ENCODE peak calls at places on chromosomes 6 and 20, in four cellular contexts. T is body of pancreas, P is PC-3, X is DND-41. Z is an unnamed sample. For H3K27me3 and H3K36me3, the result is how much of the 10 kb centered on the place peaks cover.

GRCh38 chr20:51511861-51512619 is 30.5 kb downstream of the NFATC2 start:
- DNase-seq in P (no peak), T (no peak), X (no peak), Z (no peak)

GRCh38 chr6:77123527-77123926 is 339.8 kb downstream of the HTR1B start:
- DNase-seq in X (no peak), P (no peak), T (no peak), Z (no peak)

GRCh38 chr20:46011631-46012482 is 3.1 kb downstream of the MMP9 start:
- DNase-seq in P (peak), X (peak), T (no peak), Z (peak)

GRCh38 chr6:150186129-150186898 is 43.5 kb downstream of the PPP1R14C start:
- DNase-seq in P (no peak), X (no peak), T (no peak), Z (no peak)

GRCh38 chr6:52642381-52642780 is 28.5 kb upstream of the TMEM14A start:
- DNase-seq in T (no peak), X (no peak), P (no peak), Z (no peak)

GRCh38 chr6:21479140-21479539 is 114.4 kb upstream of the SOX4 start:
- DNase-seq in X (no peak), T (peak), P (peak), Z (no peak)

GRCh38 chr6:93021235-93021909 is 398.0 kb downstream of the EPHA7 start:
- DNase-seq in P (no peak), X (no peak), T (no peak), Z (no peak)

GRCh38 chr6:82182756-82183155 is 64.8 kb downstream of the IBTK start:
- DNase-seq in P (no peak), X (no peak), T (no peak), Z (no peak)

GRCh38 chr20:59068534-59068933 is 25.9 kb upstream of the PRELID3B start:
- DNase-seq in P (no peak), T (no peak), X (no peak), Z (no peak)

GRCh38 chr6:2434116-2434515 is 188.7 kb upstream of the GMDS start:
- DNase-seq in P (peak), T (no peak), X (no peak), Z (no peak)

GRCh38 chr6:158599635-158600034 is 39.7 kb downstream of the TMEM181 start:
- DNase-seq in P (no peak), T (no peak), X (no peak), Z (no peak)

GRCh38 chr6:54428437-54428836 is 120.2 kb downstream of the TINAG start:
- DNase-seq in P (no peak), X (no peak), T (no peak), Z (peak)

GRCh38 chr6:153503810-153504209 is 372.7 kb upstream of the RGS17 start:
- DNase-seq in T (no peak), X (no peak), P (peak), Z (peak)

GRCh38 chr6:113699239-113699638 is 157.9 kb upstream of the MARCKS start:
- DNase-seq in P (no peak), T (no peak), X (no peak), Z (no peak)

GRCh38 chr6:87672641-87673040 is 29.4 kb downstream of the AKIRIN2 start:
- DNase-seq in X (no peak), T (no peak), P (no peak), Z (no peak)

GRCh38 chr20:23551786-23552185 is 16.5 kb downstream of the CST9L start:
- DNase-seq in X (no peak), P (no peak), T (no peak), Z (no peak)

GRCh38 chr6:169145476-169145875 is 108.2 kb downstream of the THBS2 start:
- DNase-seq in X (no peak), P (no peak), T (no peak), Z (no peak)

GRCh38 chr6:169141706-169142705 is 111.6 kb downstream of the THBS2 start:
- DNase-seq in P (no peak), T (peak), X (no peak), Z (no peak)

GRCh38 chr6:169144356-169144755 is 109.3 kb downstream of the THBS2 start:
- DNase-seq in X (no peak), T (no peak), P (no peak), Z (no peak)

GRCh38 chr6:169146536-169146935 is 107.1 kb downstream of the THBS2 start:
- DNase-seq in X (no peak), P (no peak), T (no peak), Z (no peak)

DNA sequence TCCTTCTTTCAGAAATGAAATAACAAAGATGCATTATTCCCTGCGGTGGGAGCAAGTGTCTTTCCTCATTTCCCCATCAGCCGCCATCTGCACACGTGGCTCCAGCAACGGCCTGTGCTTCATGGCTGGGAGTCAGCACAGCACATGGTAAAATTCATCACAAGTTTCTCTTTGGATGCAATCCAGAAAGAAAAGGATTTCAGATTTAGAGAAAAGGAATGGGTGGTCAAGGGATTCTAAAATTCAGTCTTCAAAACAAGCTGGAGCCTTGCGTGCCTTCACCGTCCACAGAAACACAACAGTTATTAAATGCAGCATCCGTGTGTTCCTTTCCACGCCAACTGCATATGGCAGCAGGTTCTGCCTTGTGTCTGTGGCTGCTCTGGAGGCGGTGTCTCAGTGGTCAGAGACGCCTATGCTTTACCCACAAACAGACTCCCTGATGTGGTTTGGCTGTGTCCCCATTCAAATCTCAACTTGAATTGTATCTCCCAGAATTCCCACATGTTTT is 107.6 kb downstream of the THBS2 start:
- DNase-seq in T (no peak), P (no peak), X (no peak), Z (no peak)
- H3K4me3 ChIP-seq in T (no peak), P (no peak), X (no peak), Z (no peak)

GRCh38 chr20:62475027-62475818 is 572 bp downstream of the GATA5 start:
- DNase-seq in P (no peak), X (no peak), T (no peak), Z (peak)

GRCh38 chr20:62474585-62475026 is 1.2 kb downstream of the GATA5 start:
- DNase-seq in P (no peak), X (no peak), T (no peak), Z (no peak)

GRCh38 chr20:62475819-62476073 is at the start of gene GATA5:
- DNase-seq in P (no peak), X (no peak), T (no peak), Z (peak)

GRCh38 chr20:62477669-62478450 is 2.1 kb upstream of the GATA5 start:
- DNase-seq in P (no peak), X (no peak), T (no peak), Z (peak)

GRCh38 chr20:62476074-62476838 is 461 bp upstream of the GATA5 start:
- DNase-seq in P (no peak), T (no peak), X (no peak), Z (no peak)
- H3K27me3 ChIP-seq in P (under half), T (under half), X (under half), Z (half or more)

GRCh38 chr20:62900692-62901584 is 25.4 kb downstream of the DIDO1 start:
- DNase-seq in T (peak), X (no peak), P (peak), Z (peak)
- H3K36me3 ChIP-seq in T (under half), X (half or more), P (under half), Z (under half)

GRCh38 chr20:3172126-3172932 is 1.0 kb downstream of the LZTS3 start:
- DNase-seq in T (no peak), X (no peak), P (no peak), Z (no peak)

GRCh38 chr20:3168829-3169590 is 4.3 kb downstream of the LZTS3 start:
- DNase-seq in P (no peak), X (no peak), T (no peak), Z (no peak)

GRCh38 chr20:3172933-3173581 is at the start of gene LZTS3:
- DNase-seq in T (peak), X (peak), P (peak), Z (peak)

GRCh38 chr20:3173582-3174441 is 463 bp upstream of the LZTS3 start:
- DNase-seq in P (peak), X (peak), T (peak), Z (peak)

GRCh38 chr20:3171391-3172125 is 1.8 kb downstream of the LZTS3 start:
- DNase-seq in P (no peak), T (no peak), X (no peak), Z (no peak)
- H3K4me3 ChIP-seq in P (no peak), T (no peak), X (no peak), Z (no peak)

DNA sequence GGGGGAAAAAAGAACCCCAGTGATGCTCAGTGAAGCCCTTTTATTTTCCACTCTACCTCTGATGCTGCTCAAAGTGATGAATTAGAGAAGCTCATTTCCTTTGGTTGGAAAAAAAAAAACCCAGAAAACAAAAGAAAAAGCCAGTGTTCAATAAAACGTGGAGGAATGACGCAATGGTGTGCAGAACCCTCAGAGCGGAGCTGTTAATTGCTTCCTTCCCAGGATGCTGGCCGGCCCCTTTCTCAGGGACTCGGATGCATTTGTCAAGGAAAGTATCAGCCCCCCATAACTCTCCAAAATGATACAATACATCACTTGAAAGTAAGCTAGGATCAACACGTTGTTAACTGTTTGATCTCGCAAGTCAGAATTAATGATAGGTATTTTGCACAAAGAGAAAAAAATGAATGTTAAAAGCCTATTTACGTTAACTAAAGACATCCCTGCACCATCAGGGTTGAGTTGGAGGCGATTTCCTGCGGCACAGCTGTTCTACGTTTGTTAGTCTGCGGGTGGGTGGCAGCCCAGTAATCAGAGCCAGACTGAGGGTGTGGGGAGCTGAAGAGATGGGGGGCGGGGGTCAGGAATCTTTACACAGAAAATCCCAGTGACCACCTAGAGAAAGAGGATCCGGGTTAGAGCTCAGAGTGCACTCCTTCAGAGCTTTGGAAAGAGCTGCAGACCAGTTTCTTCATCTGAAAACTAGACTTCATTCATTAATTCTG is 132.4 kb downstream of the BMP7 start:
- DNase-seq in T (no peak), X (no peak), P (no peak), Z (no peak)
- H3K27me3 ChIP-seq in T (under half), X (under half), P (half or more), Z (under half)

DNA sequence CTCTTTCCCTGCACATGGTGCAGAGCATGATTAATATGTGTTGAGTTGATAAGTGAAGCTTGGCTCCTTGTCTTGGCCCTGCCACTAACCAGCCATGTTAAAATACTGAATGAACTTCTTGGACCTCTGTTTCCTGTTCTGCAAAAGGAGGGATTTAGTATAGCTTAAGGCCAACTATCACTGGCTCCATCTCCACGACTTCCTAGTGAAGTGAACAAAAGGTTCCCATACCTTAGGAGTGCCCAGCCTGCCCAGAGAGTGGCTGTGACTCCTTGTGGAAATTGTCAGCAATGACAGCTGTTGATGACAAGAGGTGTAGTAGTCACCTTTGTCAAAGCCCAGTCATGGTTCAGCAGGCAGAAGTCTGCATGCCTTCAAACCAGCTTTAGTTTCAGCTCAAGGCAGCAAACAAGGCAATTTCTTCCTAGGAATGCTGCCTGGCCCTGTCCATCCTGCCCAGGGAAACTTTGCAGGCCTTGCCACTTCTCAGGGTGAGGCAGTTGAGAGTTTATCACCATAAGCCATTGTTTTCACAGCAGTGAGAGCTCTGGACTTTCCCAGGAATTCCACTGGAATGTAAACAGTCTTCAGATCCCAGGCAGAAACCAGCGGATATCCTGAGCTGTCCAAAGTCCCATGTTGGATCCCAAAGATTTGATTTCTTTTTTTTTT is 169.7 kb upstream of the TNFAIP3 start:
- DNase-seq in P (peak), X (no peak), T (peak), Z (peak)
- H3K36me3 ChIP-seq in P (under half), X (under half), T (under half), Z (under half)

GRCh38 chr20:22404609-22405170 is 179.7 kb downstream of the FOXA2 start:
- DNase-seq in T (no peak), X (no peak), P (peak), Z (no peak)

GRCh38 chr20:22402550-22402949 is 181.8 kb downstream of the FOXA2 start:
- DNase-seq in X (no peak), T (no peak), P (no peak), Z (no peak)

GRCh38 chr20:22400440-22400839 is 183.9 kb downstream of the FOXA2 start:
- DNase-seq in P (no peak), X (no peak), T (no peak), Z (no peak)

GRCh38 chr20:22403860-22404608 is 180.3 kb downstream of the FOXA2 start:
- DNase-seq in X (no peak), T (peak), P (peak), Z (no peak)

GRCh38 chr20:22402990-22403859 is 181.1 kb downstream of the FOXA2 start:
- DNase-seq in P (peak), X (no peak), T (peak), Z (peak)
- H3K4me3 ChIP-seq in P (peak), X (no peak), T (no peak), Z (no peak)

DNA sequence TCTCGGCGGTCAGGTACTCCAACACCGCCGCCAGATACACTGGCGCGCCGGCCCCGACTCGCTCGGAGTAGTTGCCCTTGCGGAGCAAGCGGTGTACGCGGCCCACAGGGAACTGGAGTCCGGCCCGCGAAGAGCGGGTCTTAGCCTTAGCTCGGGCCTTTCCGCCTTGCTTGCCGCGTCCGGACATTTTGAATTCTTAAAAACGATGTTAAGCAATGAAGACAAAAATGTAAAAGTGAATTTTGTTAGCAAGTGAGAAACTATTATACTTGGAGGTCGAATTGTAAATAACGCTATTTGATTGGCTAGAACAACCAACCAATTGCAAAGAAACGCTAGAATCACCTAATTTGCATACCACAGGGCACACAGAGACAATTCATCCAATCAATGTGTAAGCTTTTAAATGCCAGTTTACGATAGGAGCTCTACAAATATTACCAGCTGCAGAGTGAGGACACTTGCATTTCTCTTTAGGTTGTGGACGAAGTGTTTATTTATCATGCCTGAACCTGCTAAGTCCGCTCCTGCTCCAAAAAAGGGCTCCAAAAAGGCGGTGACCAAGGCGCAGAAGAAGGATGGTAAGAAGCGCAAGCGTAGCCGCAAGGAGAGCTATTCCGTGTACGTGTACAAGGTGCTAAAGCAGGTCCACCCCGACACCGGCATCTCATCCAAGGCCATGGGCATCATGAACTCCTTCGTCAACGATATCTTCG is 112.0 kb downstream of the HFE start:
- DNase-seq in T (peak), X (peak), P (peak), Z (peak)
- H3K27me3 ChIP-seq in T (under half), X (under half), P (under half), Z (under half)

DNA sequence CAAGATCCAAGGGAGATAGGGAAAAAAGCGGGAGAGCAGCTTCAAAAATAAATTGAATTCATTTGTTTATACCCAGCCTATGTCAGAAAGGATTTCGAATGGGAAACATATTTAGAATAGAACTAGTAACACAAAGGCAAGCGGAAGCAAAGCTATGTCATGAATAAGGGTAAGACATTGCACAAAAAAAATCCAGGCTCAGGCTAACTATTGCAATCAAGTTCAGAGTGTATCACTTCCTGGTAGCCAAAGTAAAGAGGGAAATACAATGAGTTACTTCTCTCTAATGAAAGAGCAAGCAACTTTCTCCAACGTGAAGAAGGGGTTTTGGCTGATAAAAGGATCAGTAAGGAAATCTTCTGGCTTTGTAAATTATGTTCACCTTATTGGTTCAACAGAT is 212.8 kb downstream of the ZMYND8 start:
- DNase-seq in P (no peak), T (no peak), X (no peak), Z (no peak)
- H3K36me3 ChIP-seq in P (under half), T (under half), X (under half), Z (under half)